ENCODE peak calls at places on chromosomes 5 and 9, in nine cellular contexts. One of them, this sample, is unnamed.

GRCh38 chr9:72597606-72598005 is 76.2 kb downstream of the TMC1 start:
- DNase-seq in kidney: no peak
- DNase-seq in CD4-positive, alpha-beta memory T cell: no peak
- DNase-seq in bronchial epithelial cell: no peak
- DNase-seq in CD8-positive, alpha-beta memory T cell: no peak
- DNase-seq in AG04450: no peak
- DNase-seq in HepG2: no peak
- DNase-seq in coronary artery: no peak
- DNase-seq in stomach: no peak
- DNase-seq in this sample: no peak

GRCh38 chr9:38339496-38339895 is 53.0 kb upstream of the ALDH1B1 start:
- DNase-seq in kidney: no peak
- DNase-seq in CD4-positive, alpha-beta memory T cell: no peak
- DNase-seq in bronchial epithelial cell: no peak
- DNase-seq in CD8-positive, alpha-beta memory T cell: no peak
- DNase-seq in AG04450: peak
- DNase-seq in HepG2: no peak
- DNase-seq in coronary artery: no peak
- DNase-seq in stomach: no peak
- DNase-seq in this sample: no peak

GRCh38 chr5:40677456-40677855 is 2.3 kb upstream of the PTGER4 start:
- DNase-seq in kidney: no peak
- DNase-seq in CD4-positive, alpha-beta memory T cell: no peak
- DNase-seq in bronchial epithelial cell: no peak
- DNase-seq in CD8-positive, alpha-beta memory T cell: no peak
- DNase-seq in AG04450: no peak
- DNase-seq in HepG2: no peak
- DNase-seq in coronary artery: no peak
- DNase-seq in stomach: no peak
- DNase-seq in this sample: no peak

GRCh38 chr5:172768573-172769323 is 2.2 kb downstream of the DUSP1 start:
- DNase-seq in kidney: no peak
- DNase-seq in CD4-positive, alpha-beta memory T cell: peak
- DNase-seq in bronchial epithelial cell: peak
- DNase-seq in CD8-positive, alpha-beta memory T cell: peak
- DNase-seq in AG04450: no peak
- DNase-seq in HepG2: no peak
- DNase-seq in coronary artery: no peak
- DNase-seq in stomach: peak
- DNase-seq in this sample: no peak

GRCh38 chr9:114968710-114969109 is 38.3 kb upstream of the TNFSF8 start:
- DNase-seq in kidney: no peak
- DNase-seq in CD4-positive, alpha-beta memory T cell: no peak
- DNase-seq in bronchial epithelial cell: peak
- DNase-seq in CD8-positive, alpha-beta memory T cell: no peak
- DNase-seq in AG04450: no peak
- DNase-seq in HepG2: no peak
- DNase-seq in coronary artery: no peak
- DNase-seq in stomach: no peak
- DNase-seq in this sample: no peak

GRCh38 chr5:100790170-100790665 is 112.9 kb downstream of the ST8SIA4 start:
- DNase-seq in kidney: no peak
- DNase-seq in CD4-positive, alpha-beta memory T cell: no peak
- DNase-seq in bronchial epithelial cell: no peak
- DNase-seq in CD8-positive, alpha-beta memory T cell: no peak
- DNase-seq in AG04450: no peak
- DNase-seq in HepG2: no peak
- DNase-seq in coronary artery: no peak
- DNase-seq in stomach: no peak
- DNase-seq in this sample: peak

GRCh38 chr5:140365941-140366340 is 5.9 kb downstream of the SLC4A9 start:
- DNase-seq in kidney: no peak
- DNase-seq in CD4-positive, alpha-beta memory T cell: no peak
- DNase-seq in bronchial epithelial cell: no peak
- DNase-seq in CD8-positive, alpha-beta memory T cell: no peak
- DNase-seq in AG04450: no peak
- DNase-seq in HepG2: no peak
- DNase-seq in coronary artery: no peak
- DNase-seq in stomach: no peak
- DNase-seq in this sample: no peak

GRCh38 chr9:96874947-96875459 is 20.7 kb upstream of the ZNF782 start:
- DNase-seq in kidney: peak
- DNase-seq in CD4-positive, alpha-beta memory T cell: peak
- DNase-seq in bronchial epithelial cell: peak
- DNase-seq in CD8-positive, alpha-beta memory T cell: peak
- DNase-seq in AG04450: no peak
- DNase-seq in HepG2: peak
- DNase-seq in coronary artery: no peak
- DNase-seq in stomach: peak
- DNase-seq in this sample: no peak

GRCh38 chr5:150612905-150613670 is 27.4 kb upstream of the SYNPO start:
- DNase-seq in kidney: no peak
- DNase-seq in CD4-positive, alpha-beta memory T cell: no peak
- DNase-seq in bronchial epithelial cell: no peak
- DNase-seq in CD8-positive, alpha-beta memory T cell: no peak
- DNase-seq in AG04450: no peak
- DNase-seq in HepG2: no peak
- DNase-seq in coronary artery: no peak
- DNase-seq in stomach: no peak
- DNase-seq in this sample: no peak

GRCh38 chr9:38008168-38009034 is 60.6 kb downstream of the SHB start:
- DNase-seq in kidney: peak
- DNase-seq in CD4-positive, alpha-beta memory T cell: no peak
- DNase-seq in bronchial epithelial cell: peak
- DNase-seq in CD8-positive, alpha-beta memory T cell: no peak
- DNase-seq in AG04450: peak
- DNase-seq in HepG2: peak
- DNase-seq in coronary artery: no peak
- DNase-seq in stomach: peak
- DNase-seq in this sample: peak

GRCh38 chr9:117092582-117092981 is 322.3 kb downstream of the ASTN2 start:
- DNase-seq in kidney: no peak
- DNase-seq in CD4-positive, alpha-beta memory T cell: no peak
- DNase-seq in bronchial epithelial cell: peak
- DNase-seq in CD8-positive, alpha-beta memory T cell: no peak
- DNase-seq in AG04450: no peak
- DNase-seq in HepG2: no peak
- DNase-seq in coronary artery: no peak
- DNase-seq in stomach: no peak
- DNase-seq in this sample: no peak

GRCh38 chr5:170254056-170254455 is 21.3 kb downstream of the C5orf58 start:
- DNase-seq in kidney: no peak
- DNase-seq in CD4-positive, alpha-beta memory T cell: peak
- DNase-seq in bronchial epithelial cell: peak
- DNase-seq in CD8-positive, alpha-beta memory T cell: peak
- DNase-seq in AG04450: no peak
- DNase-seq in HepG2: no peak
- DNase-seq in coronary artery: no peak
- DNase-seq in stomach: no peak
- DNase-seq in this sample: no peak

GRCh38 chr9:109166771-109167601 is at the start of gene FRRS1L:
- DNase-seq in kidney: no peak
- DNase-seq in CD4-positive, alpha-beta memory T cell: no peak
- DNase-seq in bronchial epithelial cell: no peak
- DNase-seq in CD8-positive, alpha-beta memory T cell: no peak
- DNase-seq in AG04450: no peak
- DNase-seq in HepG2: no peak
- DNase-seq in coronary artery: no peak
- DNase-seq in stomach: no peak
- DNase-seq in this sample: no peak
- H3K4me3 ChIP-seq in kidney: no peak
- H3K4me3 ChIP-seq in CD4-positive, alpha-beta memory T cell: no peak
- H3K4me3 ChIP-seq in bronchial epithelial cell: peak
- H3K4me3 ChIP-seq in CD8-positive, alpha-beta memory T cell: no peak
- H3K4me3 ChIP-seq in AG04450: peak
- H3K4me3 ChIP-seq in HepG2: no peak
- H3K4me3 ChIP-seq in coronary artery: peak
- H3K4me3 ChIP-seq in stomach: peak
- H3K4me3 ChIP-seq in this sample: no peak

DNA sequence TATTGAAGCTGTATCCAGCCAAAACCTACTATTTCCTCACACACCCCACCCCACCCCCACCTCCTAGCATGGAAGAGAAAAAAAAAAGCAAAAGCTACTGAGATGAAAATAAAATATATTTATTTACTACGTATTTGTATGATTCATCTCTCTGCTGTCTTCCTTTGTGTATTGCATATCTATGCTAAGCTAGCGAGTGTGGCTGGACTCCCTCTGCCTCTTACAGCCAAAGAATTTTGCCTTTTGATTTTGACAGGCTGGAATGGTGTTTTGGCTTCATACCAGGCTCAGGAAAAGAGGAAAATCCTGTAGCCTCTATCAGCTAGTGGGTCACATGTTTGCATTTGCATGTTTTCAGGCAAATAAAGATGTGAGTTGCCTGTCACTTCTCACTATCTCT is 2.2 kb downstream of the ABLIM3 start:
- DNase-seq in kidney: no peak
- DNase-seq in CD4-positive, alpha-beta memory T cell: no peak
- DNase-seq in bronchial epithelial cell: peak
- DNase-seq in CD8-positive, alpha-beta memory T cell: no peak
- DNase-seq in AG04450: no peak
- DNase-seq in HepG2: no peak
- DNase-seq in coronary artery: no peak
- DNase-seq in stomach: no peak
- DNase-seq in this sample: no peak
- H3K4me3 ChIP-seq in kidney: no peak
- H3K4me3 ChIP-seq in CD4-positive, alpha-beta memory T cell: no peak
- H3K4me3 ChIP-seq in bronchial epithelial cell: no peak
- H3K4me3 ChIP-seq in CD8-positive, alpha-beta memory T cell: no peak
- H3K4me3 ChIP-seq in AG04450: peak
- H3K4me3 ChIP-seq in HepG2: no peak
- H3K4me3 ChIP-seq in coronary artery: no peak
- H3K4me3 ChIP-seq in stomach: no peak
- H3K4me3 ChIP-seq in this sample: no peak

GRCh38 chr9:93183663-93184438 is at the start of gene WNK2:
- DNase-seq in kidney: peak
- DNase-seq in CD4-positive, alpha-beta memory T cell: peak
- DNase-seq in bronchial epithelial cell: no peak
- DNase-seq in CD8-positive, alpha-beta memory T cell: peak
- DNase-seq in AG04450: no peak
- DNase-seq in HepG2: no peak
- DNase-seq in coronary artery: no peak
- DNase-seq in stomach: peak
- DNase-seq in this sample: peak

GRCh38 chr9:93181672-93182435 is 2.1 kb upstream of the WNK2 start:
- DNase-seq in kidney: no peak
- DNase-seq in CD4-positive, alpha-beta memory T cell: no peak
- DNase-seq in bronchial epithelial cell: no peak
- DNase-seq in CD8-positive, alpha-beta memory T cell: no peak
- DNase-seq in AG04450: no peak
- DNase-seq in HepG2: no peak
- DNase-seq in coronary artery: no peak
- DNase-seq in stomach: no peak
- DNase-seq in this sample: no peak

GRCh38 chr9:93182572-93182971 is 1.4 kb upstream of the WNK2 start:
- DNase-seq in kidney: no peak
- DNase-seq in CD4-positive, alpha-beta memory T cell: no peak
- DNase-seq in bronchial epithelial cell: no peak
- DNase-seq in CD8-positive, alpha-beta memory T cell: no peak
- DNase-seq in AG04450: no peak
- DNase-seq in HepG2: peak
- DNase-seq in coronary artery: no peak
- DNase-seq in stomach: peak
- DNase-seq in this sample: no peak

GRCh38 chr9:93184439-93185221 is 691 bp downstream of the WNK2 start:
- DNase-seq in kidney: no peak
- DNase-seq in CD4-positive, alpha-beta memory T cell: no peak
- DNase-seq in bronchial epithelial cell: no peak
- DNase-seq in CD8-positive, alpha-beta memory T cell: no peak
- DNase-seq in AG04450: no peak
- DNase-seq in HepG2: no peak
- DNase-seq in coronary artery: no peak
- DNase-seq in stomach: no peak
- DNase-seq in this sample: no peak

DNA sequence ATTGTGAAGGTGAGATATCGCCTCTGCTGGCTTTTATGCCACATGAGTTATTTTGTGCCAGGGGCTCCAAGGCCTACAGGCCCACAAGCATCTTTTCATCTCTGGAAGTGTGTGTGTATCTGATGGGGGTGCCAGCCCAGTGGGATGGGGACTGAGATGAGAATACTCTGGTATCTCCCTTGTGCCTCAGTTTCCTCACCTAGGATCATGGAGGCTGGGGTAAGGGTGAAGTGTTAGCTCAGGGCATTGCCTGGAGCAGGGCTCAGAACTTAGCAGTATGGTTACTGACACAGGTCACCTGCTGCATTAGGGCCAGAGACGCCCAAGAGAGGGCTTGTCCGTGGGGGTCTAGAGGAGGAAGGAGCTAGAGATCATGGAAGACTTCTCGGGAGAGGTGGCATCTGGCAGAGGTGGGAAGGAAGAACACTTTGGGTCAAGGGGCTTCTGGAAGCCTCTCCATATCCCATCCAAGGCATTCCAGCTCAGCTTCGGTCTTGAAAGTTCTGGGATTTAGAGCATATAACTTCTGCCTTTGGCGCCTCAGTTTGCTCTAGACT is 755 bp upstream of the WNK2 start:
- DNase-seq in kidney: no peak
- DNase-seq in CD4-positive, alpha-beta memory T cell: no peak
- DNase-seq in bronchial epithelial cell: no peak
- DNase-seq in CD8-positive, alpha-beta memory T cell: no peak
- DNase-seq in AG04450: no peak
- DNase-seq in HepG2: no peak
- DNase-seq in coronary artery: no peak
- DNase-seq in stomach: no peak
- DNase-seq in this sample: no peak
- H3K4me3 ChIP-seq in kidney: peak
- H3K4me3 ChIP-seq in CD4-positive, alpha-beta memory T cell: peak
- H3K4me3 ChIP-seq in bronchial epithelial cell: no peak
- H3K4me3 ChIP-seq in CD8-positive, alpha-beta memory T cell: peak
- H3K4me3 ChIP-seq in AG04450: no peak
- H3K4me3 ChIP-seq in HepG2: peak
- H3K4me3 ChIP-seq in coronary artery: peak
- H3K4me3 ChIP-seq in stomach: peak
- H3K4me3 ChIP-seq in this sample: peak

GRCh38 chr9:107484117-107484723 is 5.3 kb downstream of the KLF4 start:
- DNase-seq in kidney: no peak
- DNase-seq in CD4-positive, alpha-beta memory T cell: no peak
- DNase-seq in bronchial epithelial cell: peak
- DNase-seq in CD8-positive, alpha-beta memory T cell: no peak
- DNase-seq in AG04450: peak
- DNase-seq in HepG2: peak
- DNase-seq in coronary artery: no peak
- DNase-seq in stomach: no peak
- DNase-seq in this sample: peak
- H3K4me3 ChIP-seq in kidney: no peak
- H3K4me3 ChIP-seq in CD4-positive, alpha-beta memory T cell: no peak
- H3K4me3 ChIP-seq in bronchial epithelial cell: no peak
- H3K4me3 ChIP-seq in CD8-positive, alpha-beta memory T cell: no peak
- H3K4me3 ChIP-seq in AG04450: no peak
- H3K4me3 ChIP-seq in HepG2: no peak
- H3K4me3 ChIP-seq in coronary artery: peak
- H3K4me3 ChIP-seq in stomach: no peak
- H3K4me3 ChIP-seq in this sample: no peak

GRCh38 chr9:4303002-4303401 is 3.1 kb upstream of the GLIS3 start:
- DNase-seq in kidney: no peak
- DNase-seq in CD4-positive, alpha-beta memory T cell: no peak
- DNase-seq in bronchial epithelial cell: no peak
- DNase-seq in CD8-positive, alpha-beta memory T cell: no peak
- DNase-seq in AG04450: no peak
- DNase-seq in HepG2: no peak
- DNase-seq in coronary artery: no peak
- DNase-seq in stomach: no peak
- DNase-seq in this sample: no peak
- H3K4me3 ChIP-seq in kidney: no peak
- H3K4me3 ChIP-seq in CD4-positive, alpha-beta memory T cell: no peak
- H3K4me3 ChIP-seq in bronchial epithelial cell: no peak
- H3K4me3 ChIP-seq in CD8-positive, alpha-beta memory T cell: no peak
- H3K4me3 ChIP-seq in AG04450: no peak
- H3K4me3 ChIP-seq in HepG2: no peak
- H3K4me3 ChIP-seq in coronary artery: no peak
- H3K4me3 ChIP-seq in stomach: no peak
- H3K4me3 ChIP-seq in this sample: no peak

GRCh38 chr9:130034570-130034969 is 8.4 kb downstream of the FNBP1 start:
- DNase-seq in kidney: no peak
- DNase-seq in CD4-positive, alpha-beta memory T cell: no peak
- DNase-seq in bronchial epithelial cell: peak
- DNase-seq in CD8-positive, alpha-beta memory T cell: no peak
- DNase-seq in AG04450: peak
- DNase-seq in HepG2: no peak
- DNase-seq in coronary artery: peak
- DNase-seq in stomach: no peak
- DNase-seq in this sample: no peak
- H3K4me3 ChIP-seq in kidney: no peak
- H3K4me3 ChIP-seq in CD4-positive, alpha-beta memory T cell: no peak
- H3K4me3 ChIP-seq in bronchial epithelial cell: no peak
- H3K4me3 ChIP-seq in CD8-positive, alpha-beta memory T cell: no peak
- H3K4me3 ChIP-seq in AG04450: no peak
- H3K4me3 ChIP-seq in HepG2: no peak
- H3K4me3 ChIP-seq in coronary artery: no peak
- H3K4me3 ChIP-seq in stomach: no peak
- H3K4me3 ChIP-seq in this sample: no peak